ENCODE peak calls at places on chromosomes 13 and 19, in four cellular contexts. U, A, K and H are unnamed samples.

GRCh38 chr13:114074671-114075315 is 57.6 kb downstream of the RASA3 start:
- DNase-seq in A (no peak), U (no peak), K (no peak), H (no peak)

GRCh38 chr13:105616313-105617075 is 919.0 kb downstream of the EFNB2 start:
- DNase-seq in U (no peak), K (no peak), A (no peak), H (no peak)

GRCh38 chr19:56301152-56301551 is 13.5 kb downstream of the ZSCAN5A start:
- DNase-seq in U (no peak), K (no peak), A (no peak), H (no peak)

GRCh38 chr13:20521388-20521787 is 4.3 kb downstream of the CRYL1 start:
- DNase-seq in K (no peak), U (no peak), A (no peak), H (no peak)

GRCh38 chr19:50657672-50658437 is 8.6 kb downstream of the C19orf81 start:
- DNase-seq in K (peak; percentile 5), U (peak; percentile 98), A (no peak), H (no peak)

GRCh38 chr13:44197791-44198770 is 175.5 kb upstream of the SERP2 start:
- DNase-seq in K (peak; percentile 34), U (no peak), A (peak; percentile 21), H (peak; percentile 15)

GRCh38 chr13:97125051-97125809 is 96.9 kb upstream of the MBNL2 start:
- DNase-seq in K (peak; percentile 63), U (no peak), A (no peak), H (no peak)

GRCh38 chr13:19089315-19089714 is 92.3 kb downstream of the TUBA3C start:
- DNase-seq in U (no peak), K (no peak), A (no peak), H (no peak)

GRCh38 chr13:31835932-31836331 is 96.6 kb downstream of the RXFP2 start:
- DNase-seq in A (no peak), K (no peak), U (no peak), H (no peak)

GRCh38 chr19:50632151-50632835 is 7.4 kb downstream of the SYT3 start:
- DNase-seq in U (no peak), A (no peak), K (no peak), H (no peak)

DNA sequence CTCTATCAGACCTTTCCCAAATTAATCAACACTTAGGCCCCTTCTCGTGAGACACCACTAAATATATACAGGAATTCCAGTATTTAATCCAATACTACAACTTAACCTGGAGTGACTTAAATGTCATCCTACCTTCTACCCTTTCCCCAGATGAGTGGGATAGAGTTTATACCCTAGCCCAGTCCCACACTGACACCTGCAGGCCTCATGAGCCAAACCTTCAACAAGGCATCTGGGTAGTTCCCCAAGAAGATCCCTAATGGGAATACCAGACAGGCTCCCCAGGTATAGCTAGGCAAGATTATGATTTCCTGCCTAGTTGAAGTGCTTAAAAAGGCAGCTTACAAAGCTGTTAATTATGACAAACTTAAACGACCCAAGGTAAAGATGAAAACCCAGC is 15.9 kb downstream of the ZNF83 start:
- DNase-seq in A (no peak), U (no peak), K (no peak), H (no peak)
- TF ChIP-seq TAF1 in A (no peak), U (no peak), K (no peak), H (no peak)

DNA sequence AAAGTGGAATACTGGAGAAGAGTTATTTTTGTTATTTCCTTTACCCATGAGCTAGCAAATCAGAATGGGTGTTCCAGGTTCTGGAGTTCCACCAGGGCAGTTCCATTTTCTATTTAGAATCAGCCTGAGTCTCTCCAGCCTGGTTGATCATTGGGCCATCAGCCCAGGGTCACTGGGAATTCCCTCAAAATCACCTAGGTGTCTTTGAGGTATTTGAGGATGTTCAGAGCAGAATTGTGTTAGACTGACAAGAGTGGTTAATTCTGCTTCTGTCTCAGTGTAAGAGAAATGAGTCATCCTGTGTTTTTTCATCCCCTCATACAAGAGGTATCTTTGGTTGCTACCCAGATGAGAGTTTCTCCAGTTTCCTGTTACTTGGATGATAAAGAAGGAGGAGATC is 11.7 kb downstream of the ZNF66 start:
- DNase-seq in K (peak; percentile 15), A (no peak), U (no peak), H (no peak)
- TF ChIP-seq TAF1 in K (no peak), A (no peak), U (no peak), H (no peak)

DNA sequence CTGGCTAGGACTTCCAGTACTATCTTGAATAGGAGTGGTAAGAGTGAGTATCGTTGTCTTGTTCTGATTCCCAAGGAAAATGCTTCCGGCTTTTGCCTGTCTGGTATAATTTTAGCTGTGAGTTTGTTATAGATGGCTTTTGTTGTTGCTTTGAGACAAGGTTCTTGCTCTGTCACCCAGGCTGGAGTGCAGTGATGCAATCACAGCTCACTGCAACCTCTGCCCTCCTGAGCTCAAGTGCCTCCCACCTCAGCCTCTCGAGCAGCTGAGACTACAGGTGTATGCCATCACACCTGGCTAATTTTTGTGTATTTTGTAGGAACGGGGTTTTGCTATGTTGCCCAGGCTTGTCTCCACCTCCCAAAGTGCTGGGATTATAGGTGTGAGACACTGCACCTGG is 6.1 kb upstream of the ZNF543 start:
- DNase-seq in A (no peak), U (no peak), K (no peak), H (no peak)
- TF ChIP-seq TAF1 in A (no peak), U (no peak), K (no peak), H (no peak)

DNA sequence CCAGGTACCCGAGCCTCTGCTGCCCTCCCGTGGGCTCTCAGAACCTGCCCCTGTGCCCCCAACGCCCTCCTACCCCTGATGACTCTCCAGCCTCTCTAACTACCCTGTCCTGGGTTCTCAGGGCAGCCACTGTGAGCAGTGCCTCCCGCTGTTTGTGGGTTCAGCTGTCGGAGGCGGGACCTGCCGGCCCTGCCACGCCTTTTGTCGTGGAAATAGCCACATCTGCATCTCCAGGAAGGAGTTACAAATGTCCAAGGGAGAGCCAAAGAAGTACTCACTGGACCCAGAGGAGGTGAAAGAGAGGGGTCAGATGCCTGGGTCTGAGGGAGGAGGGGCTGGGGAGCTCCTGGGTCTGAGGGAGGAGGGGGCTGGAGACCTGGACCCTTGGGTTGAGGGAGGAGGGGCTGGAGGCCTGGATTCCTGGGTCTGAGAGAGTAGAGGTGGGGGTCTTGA is 20.0 kb downstream of the CNFN start:
- DNase-seq in U (peak; percentile 74), A (no peak), K (no peak), H (no peak)
- TF ChIP-seq TAF1 in U (no peak), A (no peak), K (no peak), H (no peak)

GRCh38 chr13:51713807-51714206 is 90.2 kb downstream of the DHRS12 start:
- DNase-seq in A (no peak), U (no peak), K (no peak), H (no peak)
- TF ChIP-seq TAF1 in A (no peak), U (no peak), K (no peak), H (no peak)

GRCh38 chr19:38759590-38760003 is 13.7 kb downstream of the LGALS7 start:
- DNase-seq in U (no peak), K (no peak), A (no peak), H (no peak)
- TF ChIP-seq TAF1 in U (no peak), K (no peak), A (no peak), H (no peak)

DNA sequence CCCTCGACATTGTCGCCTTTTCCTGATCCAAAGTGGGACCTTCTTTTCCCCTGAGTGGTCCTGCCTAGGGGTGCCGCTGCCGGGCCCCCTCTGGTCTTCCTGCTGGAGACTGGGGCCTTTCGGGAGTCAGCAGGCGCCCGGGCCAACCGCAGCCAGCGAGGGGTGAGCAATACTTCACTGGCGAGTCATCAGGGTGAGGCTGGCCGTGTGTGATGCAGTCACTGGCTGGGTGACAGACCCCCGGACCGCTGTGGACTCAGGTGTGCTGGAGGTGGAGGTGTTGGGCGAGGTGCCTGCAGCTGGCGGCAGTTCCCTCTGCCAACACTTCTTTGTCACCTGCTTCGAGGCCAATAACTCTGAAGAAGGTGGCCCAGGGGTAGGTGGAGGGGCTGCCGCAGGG is 1.5 kb upstream of the CGB5 start:
- DNase-seq in U (no peak), A (no peak), K (no peak), H (no peak)
- TF ChIP-seq TAF1 in U (no peak), A (no peak), K (no peak), H (no peak)

DNA sequence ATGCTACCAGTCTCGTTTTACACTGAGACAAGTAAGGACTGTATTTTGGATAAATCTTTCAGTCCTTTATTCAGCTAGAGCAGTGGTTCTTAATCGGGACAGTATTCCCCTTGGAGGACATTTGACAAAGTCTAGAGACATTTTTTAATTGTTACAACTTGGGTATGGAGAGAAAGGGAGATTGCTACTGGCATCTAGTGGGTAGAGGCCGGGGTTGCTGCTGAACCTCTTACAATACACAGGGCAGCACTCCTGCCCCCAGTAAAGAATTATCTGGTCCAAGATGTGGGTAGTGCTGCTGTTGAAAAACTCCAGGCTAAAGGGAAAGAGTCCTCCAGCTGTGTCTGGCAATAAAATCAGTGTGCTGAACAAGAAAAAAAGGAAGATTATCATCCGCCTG is 334.8 kb downstream of the SLC7A1 start:
- DNase-seq in U (no peak), K (no peak), A (no peak), H (no peak)
- TF ChIP-seq TAF1 in U (no peak), K (no peak), A (no peak), H (no peak)